ENCODE peak calls at places on chromosomes 13 and 19, in five cellular contexts. X, Z, E, O and B are unnamed samples.

GRCh38 chr19:45162464-45163143 is 1.8 kb upstream of the NKPD1 start:
- DNase-seq in X (no peak), Z (no peak), E (no peak), O (no peak), B (no peak)

GRCh38 chr13:86155756-86156155 is 356.5 kb upstream of the SLITRK6 start:
- DNase-seq in X (no peak), Z (no peak), E (no peak), O (no peak), B (no peak)

GRCh38 chr13:93262729-93263128 is 36.1 kb downstream of the GPC6 start:
- DNase-seq in X (peak; percentile 39), Z (no peak), E (no peak), O (peak; percentile 55), B (no peak)

GRCh38 chr19:7360393-7360984 is 11.8 kb downstream of the ARHGEF18 start:
- DNase-seq in X (peak; percentile 57), Z (no peak), E (no peak), O (peak; percentile 14), B (no peak)

GRCh38 chr13:31765441-31765840 is 26.1 kb downstream of the RXFP2 start:
- DNase-seq in X (peak; percentile 65), Z (no peak), E (no peak), O (peak; percentile 61), B (no peak)

GRCh38 chr13:36163809-36164308 is 32.7 kb upstream of the DCLK1 start:
- DNase-seq in X (peak; percentile 89), Z (peak; percentile 76), E (peak; percentile 19), O (peak; percentile 97), B (peak; percentile 73)

GRCh38 chr19:49064768-49065611 is at the start of gene NTF4:
- DNase-seq in X (peak; percentile 50), Z (peak; percentile 56), E (no peak), O (no peak), B (no peak)

GRCh38 chr19:10295305-10295846 is 5.6 kb downstream of the ICAM5 start:
- DNase-seq in X (peak; percentile 56), Z (no peak), E (peak; percentile 74), O (no peak), B (no peak)

GRCh38 chr19:16888629-16889371 is at the start of gene F2RL3:
- DNase-seq in X (peak; percentile 70), Z (peak; percentile 77), E (peak; percentile 70), O (peak; percentile 17), B (peak; percentile 63)

GRCh38 chr13:113489549-113490495 is 689 bp downstream of the DCUN1D2 start:
- DNase-seq in X (peak; percentile 62), Z (no peak), E (peak; percentile 39), O (peak; percentile 44), B (no peak)

GRCh38 chr19:38932425-38933179 is 1.9 kb downstream of the MRPS12 start:
- DNase-seq in X (peak; percentile 61), Z (peak; percentile 58), E (no peak), O (peak; percentile 50), B (no peak)

DNA sequence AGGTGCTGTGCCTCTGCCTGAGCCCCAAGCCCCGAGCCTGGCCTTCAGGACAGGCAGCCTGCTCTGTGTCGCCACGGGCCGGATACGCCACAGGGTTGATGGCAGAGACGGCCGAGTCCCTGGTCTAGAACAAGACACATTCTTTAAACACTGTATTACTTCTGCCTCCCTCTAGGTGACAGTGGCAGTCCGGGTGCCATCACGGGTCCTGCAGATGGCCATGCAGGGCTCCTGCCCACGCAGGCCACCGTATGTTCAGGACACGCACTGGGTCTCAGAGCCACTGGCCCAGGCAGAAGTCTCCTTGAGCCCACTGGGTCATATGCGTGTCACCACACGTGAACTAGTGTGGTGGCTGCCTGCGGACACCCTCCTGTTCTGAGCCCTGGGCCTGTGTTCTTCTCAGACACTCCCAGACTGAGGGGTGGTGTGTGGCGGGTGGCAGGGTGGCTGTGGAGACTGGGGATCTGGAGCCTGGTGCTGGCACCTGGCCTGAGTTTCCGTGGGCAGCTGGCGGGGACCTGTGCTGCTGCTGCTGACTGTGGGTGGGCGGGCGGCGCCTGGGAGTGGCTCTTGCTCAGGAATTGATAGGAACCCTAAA is 4.4 kb downstream of the PLEKHJ1 start:
- DNase-seq in X (no peak), Z (no peak), E (no peak), O (no peak), B (no peak)
- TF ChIP-seq CTCF in X (no peak), Z (peak; percentile 31), E (no peak), O (no peak), B (peak; percentile 19)

DNA sequence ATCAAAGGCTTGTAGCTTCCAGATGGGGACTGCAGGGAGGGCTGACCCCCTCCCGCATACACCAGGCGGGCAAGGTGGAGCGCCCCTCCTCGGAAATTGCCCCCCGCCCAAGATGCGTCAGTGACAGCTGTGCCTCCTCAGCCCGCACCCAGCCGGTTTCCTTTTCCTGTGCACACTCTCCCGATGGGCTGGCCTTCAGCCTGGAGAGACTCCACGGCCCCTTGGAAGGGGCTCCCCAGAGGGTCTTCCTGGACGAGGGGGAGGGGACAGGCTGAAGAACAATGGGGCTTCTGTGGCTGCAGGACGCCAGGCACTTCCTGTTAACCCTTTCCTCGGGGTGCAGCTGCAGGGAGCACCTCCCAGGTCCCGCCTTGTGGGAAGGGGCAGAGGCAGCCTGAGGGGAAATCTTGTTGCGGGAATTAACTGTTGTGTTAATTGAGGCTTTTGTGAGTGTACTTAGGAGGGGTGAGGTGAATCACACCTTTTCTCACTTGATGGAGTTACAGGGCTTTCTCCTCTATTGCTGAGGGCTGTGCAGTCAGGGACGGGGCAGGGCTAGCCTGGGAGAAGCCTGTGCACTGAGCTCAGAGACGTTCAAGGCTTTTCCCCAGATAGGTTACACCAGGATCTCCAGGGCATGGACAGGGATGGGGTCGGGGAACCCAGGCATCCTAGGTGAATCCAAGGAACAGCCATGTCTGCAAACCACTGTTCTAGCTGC is 14.3 kb downstream of the IER2 start:
- DNase-seq in X (peak; percentile 96), Z (peak; percentile 78), E (peak; percentile 75), O (peak; percentile 83), B (no peak)
- H3K4me3 ChIP-seq in X (no peak overlapping the region), Z (peak overlapping the region; percentile 61), E (peak overlapping the region; percentile 46), O (peak overlapping the region; percentile 5), B (no peak overlapping the region)

DNA sequence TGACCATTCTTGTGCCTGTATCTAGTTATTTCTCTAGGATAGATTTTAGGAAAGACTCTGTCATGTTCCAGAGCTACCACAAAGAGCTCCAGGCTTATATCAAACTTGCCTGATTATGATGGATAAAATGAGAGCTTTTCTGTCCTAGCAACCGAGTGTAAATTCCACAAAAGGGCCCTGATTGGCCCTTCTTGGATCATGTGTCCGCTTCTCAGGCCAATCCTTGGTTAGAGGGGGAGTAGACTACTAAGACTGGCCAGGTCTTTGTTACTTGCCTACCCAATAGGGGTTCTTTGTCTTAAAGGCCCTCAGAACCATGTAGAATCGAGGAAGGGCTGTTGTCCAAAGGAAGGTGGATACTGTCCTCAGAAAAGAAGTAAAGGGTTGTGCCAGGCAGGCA is 2.4 kb downstream of the DHX34 start:
- DNase-seq in X (peak; percentile 33), Z (no peak), E (no peak), O (peak; percentile 33), B (no peak)
- H3K27ac ChIP-seq in X (no peak overlapping the region), Z (no peak overlapping the region), E (no peak overlapping the region), O (no peak overlapping the region), B (no peak overlapping the region)

GRCh38 chr19:57825501-57825900 is 4.6 kb upstream of the ZNF587B start:
- DNase-seq in X (peak; percentile 32), Z (no peak), E (no peak), O (no peak), B (no peak)

GRCh38 chr19:57829316-57829715 is 783 bp upstream of the ZNF587B start:
- DNase-seq in X (peak; percentile 91), Z (no peak), E (no peak), O (no peak), B (no peak)

GRCh38 chr19:57830071-57830602 is at the start of gene ZNF587B:
- DNase-seq in X (peak; percentile 92), Z (peak; percentile 84), E (peak; percentile 64), O (peak; percentile 84), B (peak; percentile 85)
- TF ChIP-seq CTCF in X (peak; percentile 42), Z (peak; percentile 39), E (peak; percentile 39), O (peak; percentile 40), B (peak; percentile 63)

DNA sequence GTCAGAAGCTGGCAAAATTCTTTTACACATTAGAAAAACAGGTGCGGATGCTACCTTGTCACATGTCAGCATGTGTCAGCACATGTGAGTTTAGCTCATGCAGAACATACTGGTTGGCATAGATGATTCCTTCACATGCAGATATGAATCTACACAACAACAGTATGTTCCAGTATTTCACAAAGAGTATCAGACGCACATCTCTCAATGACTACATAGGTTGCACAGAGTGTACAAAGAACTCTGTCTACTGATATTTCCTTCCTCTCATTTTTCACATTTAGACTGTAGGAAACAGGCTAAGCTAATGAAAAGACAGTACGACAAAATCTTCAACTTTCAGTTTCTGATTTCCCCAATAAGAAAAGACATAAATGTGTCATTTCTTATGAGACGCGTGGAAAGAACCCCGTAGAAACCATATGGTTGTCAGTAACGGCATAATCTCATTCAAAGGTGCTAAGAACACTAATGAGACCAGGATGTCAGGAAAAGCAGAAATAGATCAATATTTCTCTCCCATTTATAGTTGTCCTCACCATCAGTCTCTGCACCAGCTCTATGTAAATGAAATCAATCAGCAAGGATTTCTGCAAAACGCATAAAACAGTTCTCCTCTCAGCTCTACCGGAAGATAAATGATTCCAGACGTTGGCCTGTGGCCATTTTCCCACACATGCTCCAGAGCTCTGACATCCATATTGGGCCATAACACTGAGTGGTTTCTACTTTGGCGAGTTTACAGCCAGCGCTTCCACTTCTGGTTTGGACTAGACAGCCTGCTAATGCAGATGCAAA is 81.2 kb downstream of the STARD13 start:
- DNase-seq in X (peak; percentile 95), Z (peak; percentile 68), E (peak; percentile 59), O (peak; percentile 95), B (peak; percentile 76)
- H3K4me3 ChIP-seq in X (no peak overlapping the region), Z (peak overlapping the region; percentile 50), E (peak overlapping the region; percentile 33), O (peak overlapping the region; percentile 55), B (peak overlapping the region; percentile 38)

GRCh38 chr19:1424182-1424955 is 13.8 kb upstream of the RPS15 start:
- DNase-seq in X (no peak), Z (no peak), E (no peak), O (no peak), B (no peak)
- H3K27ac ChIP-seq in X (no peak overlapping the region), Z (no peak overlapping the region), E (no peak overlapping the region), O (no peak overlapping the region), B (no peak overlapping the region)